ENCODE peak calls at places on chromosomes 1 and 21, in four cellular contexts. D is IMR-90, O is H9, U is H1. T is an unnamed sample.

GRCh38 chr1:216686860-216687545 is 36.2 kb downstream of the ESRRG start:
- DNase-seq in D (peak; percentile 37), U (no peak), O (peak; percentile 41), T (peak; percentile 76)

GRCh38 chr1:186112280-186112679 is 262.8 kb downstream of the TPR start:
- DNase-seq in O (no peak), U (no peak), D (no peak), T (peak; percentile 71)

GRCh38 chr1:224718470-224719053 is 102.4 kb downstream of the CNIH3 start:
- DNase-seq in D (no peak), O (no peak), U (no peak), T (no peak)

GRCh38 chr1:81230983-81231728 is 569.6 kb upstream of the ADGRL2 start:
- DNase-seq in U (no peak), D (peak; percentile 2), O (no peak), T (peak; percentile 40)

GRCh38 chr1:48645883-48646282 is 130.8 kb downstream of the BEND5 start:
- DNase-seq in O (peak; percentile 55), D (no peak), U (no peak), T (no peak)

GRCh38 chr1:221328371-221328770 is 413.5 kb downstream of the DUSP10 start:
- DNase-seq in U (no peak), D (no peak), O (no peak), T (no peak)

GRCh38 chr1:164704954-164705353 is 146.0 kb downstream of the PBX1 start:
- DNase-seq in O (no peak), D (no peak), U (no peak), T (peak; percentile 65)

GRCh38 chr1:165080253-165080896 is 276.1 kb downstream of the LMX1A start:
- DNase-seq in U (no peak), D (no peak), O (no peak), T (no peak)

GRCh38 chr1:211621471-211622198 is 42.7 kb upstream of the SLC30A1 start:
- DNase-seq in O (no peak), U (no peak), D (peak; percentile 71), T (no peak)

GRCh38 chr1:68234094-68234493 is 1.8 kb upstream of the WLS start:
- DNase-seq in D (no peak), U (no peak), O (no peak), T (no peak)

DNA sequence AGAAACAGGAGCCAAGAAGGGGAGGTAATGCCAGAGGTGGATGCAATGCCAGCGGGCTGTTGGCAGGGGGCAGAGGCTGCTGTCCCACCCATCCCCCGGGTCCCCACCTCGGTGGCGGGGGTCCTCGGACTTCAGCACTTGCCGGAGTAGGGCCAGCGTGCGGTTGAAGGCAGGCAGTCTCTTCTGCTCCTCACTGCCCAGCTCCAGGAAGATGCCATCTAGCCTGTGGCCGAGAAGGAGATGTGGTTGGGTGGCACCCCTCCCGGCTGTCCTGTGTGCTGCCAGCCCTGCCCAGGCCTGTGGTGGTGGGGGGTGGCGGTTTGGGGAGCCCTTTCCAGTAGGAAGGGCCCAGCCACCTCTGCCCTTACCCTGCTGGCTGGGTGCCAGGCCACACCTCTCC is 13.5 kb downstream of the TTC22 start:
- DNase-seq in U (no peak), D (no peak), O (no peak), T (no peak)
- H3K56ac ChIP-seq in U (no peak overlapping the region), D (no peak overlapping the region), O (no peak overlapping the region), T (no peak overlapping the region)

DNA sequence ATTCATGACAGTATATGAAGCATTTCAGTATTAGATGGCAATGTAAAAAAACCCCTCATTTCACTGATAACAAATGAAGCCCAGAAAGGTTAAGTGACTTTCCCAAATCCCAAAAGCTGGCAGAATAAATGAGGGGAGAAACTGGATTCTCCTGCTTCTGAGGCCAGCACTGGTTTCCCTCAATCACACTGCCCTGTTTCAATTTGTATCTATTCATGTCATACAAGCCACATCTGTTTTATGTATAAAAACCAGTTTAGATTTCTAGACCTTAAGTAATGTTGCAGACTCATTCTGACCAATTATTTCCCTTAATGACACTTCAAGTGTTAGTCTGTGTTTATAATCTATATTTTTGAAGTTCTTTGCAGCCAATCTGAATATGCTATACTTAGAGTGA is 16.8 kb downstream of the PLPPR4 start:
- DNase-seq in D (no peak), U (no peak), O (no peak), T (no peak)
- H4K8ac ChIP-seq in D (no peak overlapping the region), U (no peak overlapping the region), O (no peak overlapping the region), T (no peak overlapping the region)

GRCh38 chr21:27683292-27683691 is 716.4 kb upstream of the ADAMTS5 start:
- DNase-seq in O (no peak), U (no peak), D (no peak), T (no peak)

GRCh38 chr21:27681841-27682240 is 715.0 kb upstream of the ADAMTS5 start:
- DNase-seq in D (peak; percentile 53), U (no peak), O (no peak), T (no peak)

GRCh38 chr21:27678511-27678910 is 711.6 kb upstream of the ADAMTS5 start:
- DNase-seq in O (no peak), D (no peak), U (no peak), T (no peak)

GRCh38 chr21:27677547-27677946 is 710.7 kb upstream of the ADAMTS5 start:
- DNase-seq in U (no peak), O (no peak), D (no peak), T (no peak)

GRCh38 chr21:27681038-27681437 is 714.1 kb upstream of the ADAMTS5 start:
- DNase-seq in U (no peak), O (no peak), D (peak; percentile 46), T (no peak)
- H3K4me2 ChIP-seq in U (no peak overlapping the region), O (no peak overlapping the region), D (no peak overlapping the region), T (no peak overlapping the region)

GRCh38 chr1:52916241-52916975 is 5.1 kb downstream of the ECHDC2 start:
- DNase-seq in D (no peak), O (no peak), U (no peak), T (no peak)
- H3K56ac ChIP-seq in D (no peak overlapping the region), O (no peak overlapping the region), U (no peak overlapping the region), T (no peak overlapping the region)

T was measured in mesendoderm.